ENCODE peak calls at places on chromosomes 5 and 9, in seven cellular contexts. C is Panc1, A is heart left ventricle, Z is A549, I is IMR-90, S is Peyer's patch, K is fibroblast of lung. Q is an unnamed sample.

GRCh38 chr9:109498195-109499060 is at the start of gene PTPN3:
- DNase-seq in C (no peak), S (no peak), I (no peak), K (no peak), A (no peak), Z (peak; percentile 22), Q (no peak)

GRCh38 chr5:66856041-66856805 is 260.0 kb downstream of the MAST4 start:
- DNase-seq in K (no peak), Z (no peak), I (no peak), S (no peak), C (no peak), A (no peak), Q (no peak)

GRCh38 chr9:27835746-27836145 is 262.5 kb upstream of the C9orf72 start:
- DNase-seq in A (no peak), Z (no peak), I (no peak), K (no peak), S (no peak), C (no peak), Q (no peak)

GRCh38 chr9:134413890-134414731 is 87.9 kb downstream of the RXRA start:
- DNase-seq in C (no peak), K (peak; percentile 82), S (no peak), Z (peak; percentile 77), I (peak; percentile 89), A (peak; percentile 90), Q (peak; percentile 60)

GRCh38 chr9:95065224-95065623 is 252.3 kb downstream of the FANCC start:
- DNase-seq in A (peak; percentile 67), S (no peak), C (no peak), Z (no peak), I (no peak), K (no peak), Q (no peak)

GRCh38 chr5:137470111-137470920 is 28.8 kb downstream of the SPOCK1 start:
- DNase-seq in I (peak; percentile 94), S (no peak), C (peak; percentile 96), K (peak; percentile 18), Z (peak; percentile 85), A (peak; percentile 63), Q (peak; percentile 73)

GRCh38 chr9:3205421-3206095 is 320.2 kb downstream of the RFX3 start:
- DNase-seq in K (no peak), A (no peak), Z (no peak), C (no peak), I (no peak), S (no peak), Q (no peak)

GRCh38 chr5:79795764-79796398 is 106.2 kb downstream of the CMYA5 start:
- DNase-seq in K (peak; percentile 14), Z (no peak), C (no peak), A (peak; percentile 71), I (no peak), S (no peak), Q (no peak)

GRCh38 chr5:55172937-55173695 is at the start of gene CDC20B:
- DNase-seq in C (no peak), A (peak; percentile 64), S (peak; percentile 55), I (peak; percentile 63), Z (peak; percentile 68), K (peak; percentile 60), Q (no peak)

GRCh38 chr9:6973089-6973488 is 215.3 kb downstream of the KDM4C start:
- DNase-seq in A (no peak), K (no peak), I (no peak), Z (no peak), S (no peak), C (no peak), Q (no peak)

GRCh38 chr5:171418982-171419662 is at the start of gene FGF18:
- DNase-seq in K (peak; percentile 73), A (peak; percentile 82), C (no peak), I (peak; percentile 51), Z (peak; percentile 79), S (no peak), Q (no peak)

GRCh38 chr5:144941-145340 is 46.4 kb upstream of the LRRC14B start:
- DNase-seq in K (no peak), A (no peak), I (no peak), Z (no peak), C (no peak), S (no peak), Q (no peak)

GRCh38 chr5:77428033-77428432 is 64.1 kb downstream of the WDR41 start:
- DNase-seq in C (no peak), Z (no peak), I (no peak), K (no peak), S (no peak), A (no peak), Q (no peak)

GRCh38 chr9:137488330-137488653 is 29.2 kb upstream of the NSMF start:
- DNase-seq in C (no peak), I (no peak), K (peak; percentile 32), S (no peak), Z (no peak), A (no peak), Q (no peak)

GRCh38 chr5:32443145-32443540 is 1.4 kb downstream of the ZFR start:
- DNase-seq in K (peak; percentile 24), C (no peak), Z (no peak), A (no peak), I (peak; percentile 57), S (no peak), Q (no peak)

GRCh38 chr5:54624671-54625583 is 107.4 kb downstream of the SNX18 start:
- DNase-seq in I (peak; percentile 77), K (peak; percentile 91), C (no peak), A (no peak), Z (no peak), S (no peak), Q (peak; percentile 48)

DNA sequence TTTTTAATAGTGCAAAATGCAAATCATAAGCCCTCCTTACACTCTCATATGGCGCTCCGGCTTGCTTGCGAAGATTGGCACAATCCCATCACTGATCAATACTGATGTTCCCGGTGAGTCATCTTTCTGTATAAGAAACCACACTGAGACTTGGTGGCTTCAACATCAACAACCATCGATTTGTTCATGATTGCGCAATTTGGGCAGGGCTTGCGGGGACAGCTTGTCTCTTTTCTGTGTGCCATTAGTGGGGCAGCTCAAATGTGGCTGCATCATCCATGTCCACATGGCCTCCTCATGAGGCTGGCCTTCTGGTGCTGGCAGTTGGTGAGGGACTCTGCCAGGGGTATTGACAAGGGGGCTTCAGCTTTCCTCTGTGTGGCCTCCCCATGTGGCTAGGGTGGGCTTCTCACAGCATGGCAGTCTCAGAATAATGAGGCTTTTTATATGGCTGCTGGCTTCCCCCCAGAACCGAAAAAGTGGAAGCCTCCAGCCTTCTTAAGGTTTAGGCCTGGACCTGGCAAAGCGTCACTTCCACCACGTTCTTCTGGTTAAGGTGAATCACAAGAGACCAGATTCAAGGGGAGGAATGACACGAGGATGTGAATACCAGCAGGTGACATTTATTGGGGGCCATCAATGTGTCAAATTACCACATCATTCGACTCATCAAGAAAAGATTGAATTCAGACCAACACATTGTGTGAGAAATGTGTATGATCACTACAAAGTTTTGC is 79.4 kb upstream of the NFIL3 start:
- DNase-seq in C (no peak), Z (no peak), A (no peak), I (no peak), S (no peak), K (no peak), Q (no peak)
- H3K27ac ChIP-seq in C (no peak overlapping the region), Z (peak overlapping the region; percentile 66), A (no peak overlapping the region), I (no peak overlapping the region), S (no peak overlapping the region), K (no peak overlapping the region), Q (no peak overlapping the region)

GRCh38 chr5:177432905-177433657 is 6.6 kb downstream of the GRK6 start:
- DNase-seq in K (no peak), I (no peak), Z (no peak), C (no peak), A (no peak), S (no peak), Q (no peak)

GRCh38 chr5:177434437-177434836 is 8.0 kb downstream of the GRK6 start:
- DNase-seq in A (no peak), K (no peak), C (no peak), S (no peak), I (no peak), Z (no peak), Q (no peak)

GRCh38 chr5:177434942-177435738 is 8.7 kb downstream of the GRK6 start:
- DNase-seq in Z (no peak), C (no peak), K (no peak), S (no peak), I (no peak), A (no peak), Q (no peak)

GRCh38 chr5:177432143-177432904 is 5.8 kb downstream of the GRK6 start:
- DNase-seq in I (no peak), S (no peak), C (no peak), A (peak; percentile 63), Z (no peak), K (no peak), Q (no peak)

DNA sequence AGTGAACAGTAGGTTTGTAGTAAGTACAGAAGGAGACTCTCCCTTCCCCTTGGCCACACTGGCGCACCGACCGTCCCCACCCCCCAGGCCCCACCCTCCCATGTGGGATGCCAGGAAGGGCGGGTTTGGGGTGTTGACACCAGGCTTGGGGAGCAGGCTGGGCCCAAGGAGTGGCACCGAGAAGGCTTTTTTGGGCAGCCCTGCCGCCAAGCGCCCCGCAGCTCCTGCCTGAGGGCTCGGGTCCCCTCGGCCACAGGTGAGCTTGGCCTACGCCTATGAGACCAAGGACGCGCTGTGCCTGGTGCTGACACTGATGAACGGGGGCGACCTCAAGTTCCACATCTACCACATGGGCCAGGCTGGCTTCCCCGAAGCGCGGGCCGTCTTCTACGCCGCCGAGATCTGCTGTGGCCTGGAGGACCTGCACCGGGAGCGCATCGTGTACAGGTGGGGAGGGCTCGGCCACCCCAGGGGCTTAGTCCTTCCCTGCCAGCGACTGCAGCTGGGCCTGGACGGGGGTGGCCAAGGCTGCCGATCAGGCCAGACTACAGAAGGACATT is 7.3 kb downstream of the GRK6 start:
- DNase-seq in K (no peak), Z (no peak), C (no peak), I (no peak), A (no peak), S (no peak), Q (no peak)
- H3K4me3 ChIP-seq in K (no peak overlapping the region), Z (no peak overlapping the region), C (no peak overlapping the region), I (no peak overlapping the region), A (no peak overlapping the region), S (no peak overlapping the region), Q (no peak overlapping the region)

GRCh38 chr5:138755084-138755748 is 2.0 kb downstream of the CTNNA1 start:
- DNase-seq in S (no peak), A (no peak), Z (no peak), K (no peak), C (no peak), I (no peak), Q (no peak)

GRCh38 chr5:138753794-138754698 is 821 bp downstream of the CTNNA1 start:
- DNase-seq in A (peak; percentile 97), C (peak; percentile 77), I (peak; percentile 84), Z (peak; percentile 93), K (peak; percentile 93), S (peak; percentile 58), Q (no peak)

GRCh38 chr5:138752951-138753793 is at the start of gene CTNNA1:
- DNase-seq in Z (peak; percentile 77), A (peak; percentile 84), I (peak; percentile 49), K (peak; percentile 60), C (no peak), S (peak; percentile 72), Q (no peak)

GRCh38 chr5:138754699-138755057 is 1.5 kb downstream of the CTNNA1 start:
- DNase-seq in S (no peak), K (no peak), I (no peak), Z (peak; percentile 28), C (no peak), A (no peak), Q (no peak)

GRCh38 chr5:138752341-138752950 is 779 bp upstream of the CTNNA1 start:
- DNase-seq in I (no peak), C (peak; percentile 22), S (no peak), K (peak; percentile 43), Z (peak; percentile 63), A (peak; percentile 40), Q (no peak)
- TF ChIP-seq CTCF in I (no peak), C (peak; percentile 69), S (no peak), K (no peak), Z (peak; percentile 23), A (no peak), Q (no peak)

GRCh38 chr9:96086936-96087582 is 211.6 kb downstream of the ERCC6L2 start:
- DNase-seq in Z (peak; percentile 24), K (no peak), A (no peak), I (no peak), C (no peak), S (no peak), Q (no peak)
- H3K27ac ChIP-seq in Z (peak overlapping the region; percentile 81), K (no peak overlapping the region), A (no peak overlapping the region), I (no peak overlapping the region), C (no peak overlapping the region), S (no peak overlapping the region), Q (no peak overlapping the region)

Q was measured in AG04450.